ENCODE peak calls at places on chromosome 15, in nine cellular contexts. S, B, D, L, O, G, J, X and I are unnamed samples.

GRCh38 chr15:46636220-46636619 is 1001.4 kb downstream of the SQOR start:
- DNase-seq in G (no peak), B (no peak), L (no peak), X (no peak), D (no peak), O (no peak), S (no peak), J (no peak), I (peak)

GRCh38 chr15:50233192-50233736 is 32.3 kb downstream of the HDC start:
- DNase-seq in G (no peak), S (no peak), J (no peak), L (no peak), B (no peak), X (no peak), D (no peak), O (no peak), I (no peak)

GRCh38 chr15:38707802-38708671 is 143.4 kb upstream of the RASGRP1 start:
- DNase-seq in X (peak), B (no peak), D (peak), O (no peak), L (peak), S (no peak), J (peak), G (peak), I (peak)

GRCh38 chr15:27844018-27844666 is 255.0 kb downstream of the OCA2 start:
- DNase-seq in S (no peak), X (no peak), G (no peak), L (no peak), B (peak), O (no peak), J (no peak), D (no peak), I (no peak)

GRCh38 chr15:89002281-89002761 is 85.9 kb upstream of the ABHD2 start:
- DNase-seq in D (no peak), O (no peak), L (no peak), X (no peak), J (no peak), G (no peak), S (no peak), B (no peak), I (no peak)

GRCh38 chr15:76401285-76401684 is 64.7 kb downstream of the ISL2 start:
- DNase-seq in L (no peak), D (no peak), S (no peak), B (no peak), O (no peak), X (no peak), J (no peak), G (no peak), I (no peak)

GRCh38 chr15:63006032-63006878 is 36.3 kb upstream of the TPM1 start:
- DNase-seq in D (no peak), J (no peak), G (no peak), B (no peak), X (peak), L (peak), S (no peak), O (no peak), I (no peak)

GRCh38 chr15:101496198-101496986 is 6.9 kb upstream of the PCSK6 start:
- DNase-seq in B (no peak), D (no peak), X (peak), S (no peak), L (no peak), O (no peak), J (no peak), G (no peak), I (no peak)

GRCh38 chr15:71082803-71083202 is 32.5 kb upstream of the THSD4 start:
- DNase-seq in J (no peak), B (peak), D (no peak), O (no peak), X (no peak), S (no peak), L (no peak), G (no peak), I (no peak)

GRCh38 chr15:76936671-76937070 is 5.1 kb downstream of the RCN2 start:
- DNase-seq in X (no peak), L (peak), O (no peak), J (no peak), S (no peak), D (no peak), G (no peak), B (no peak), I (no peak)

GRCh38 chr15:98455899-98456298 is 192.4 kb upstream of the IGF1R start:
- DNase-seq in B (no peak), L (no peak), G (no peak), J (no peak), D (no peak), X (no peak), O (no peak), S (no peak), I (no peak)

GRCh38 chr15:45448516-45448915 is 70.2 kb upstream of the GATM start:
- DNase-seq in D (no peak), X (no peak), L (no peak), B (no peak), G (no peak), J (no peak), S (no peak), O (no peak), I (no peak)

GRCh38 chr15:98668566-98669308 is 20.4 kb downstream of the IGF1R start:
- DNase-seq in B (no peak), S (no peak), L (no peak), G (no peak), X (no peak), J (no peak), O (peak), D (no peak), I (no peak)

GRCh38 chr15:60799885-60800728 is 321.2 kb upstream of the ICE2 start:
- DNase-seq in L (no peak), X (no peak), B (no peak), S (no peak), O (no peak), G (no peak), J (no peak), D (no peak), I (no peak)

GRCh38 chr15:93030430-93031102 is 58.4 kb downstream of the RGMA start:
- DNase-seq in O (peak), B (peak), G (peak), J (peak), L (no peak), S (peak), X (peak), D (peak), I (peak)

GRCh38 chr15:82699726-82700125 is 9.9 kb downstream of the AP3B2 start:
- DNase-seq in D (no peak), O (no peak), B (no peak), J (peak), G (no peak), X (no peak), S (no peak), L (no peak), I (peak)

GRCh38 chr15:94683912-94684311 is 452.6 kb downstream of the MCTP2 start:
- DNase-seq in L (no peak), B (no peak), S (no peak), X (no peak), G (no peak), J (no peak), D (no peak), O (no peak), I (no peak)

GRCh38 chr15:46900992-46901391 is 816.3 kb upstream of the SEMA6D start:
- DNase-seq in X (no peak), J (no peak), B (no peak), O (no peak), L (no peak), D (no peak), S (no peak), G (no peak), I (no peak)

GRCh38 chr15:69359724-69360123 is 54.4 kb upstream of the KIF23 start:
- DNase-seq in S (no peak), D (no peak), J (no peak), L (no peak), G (no peak), X (no peak), O (no peak), B (no peak), I (no peak)

GRCh38 chr15:78709263-78709882 is 68.4 kb upstream of the CHRNB4 start:
- DNase-seq in D (peak), X (peak), J (peak), B (peak), S (peak), O (peak), G (peak), L (peak), I (peak)

GRCh38 chr15:101309436-101310162 is 14.6 kb upstream of the SNRPA1 start:
- DNase-seq in X (no peak), O (no peak), G (peak), J (no peak), D (no peak), B (no peak), S (no peak), L (no peak), I (no peak)

GRCh38 chr15:100999369-100999768 is 80.2 kb downstream of the LRRK1 start:
- DNase-seq in B (no peak), J (no peak), O (no peak), L (no peak), S (no peak), D (no peak), G (no peak), X (no peak), I (no peak)

GRCh38 chr15:23497710-23498111 is 50.7 kb upstream of the GOLGA6L2 start:
- DNase-seq in G (no peak), J (peak), X (no peak), S (no peak), L (no peak), D (no peak), B (no peak), O (no peak), I (peak)

GRCh38 chr15:90465140-90465929 is 64.4 kb upstream of the CRTC3 start:
- DNase-seq in D (no peak), X (no peak), S (no peak), L (no peak), B (no peak), J (no peak), G (no peak), O (no peak), I (no peak)

GRCh38 chr15:101242160-101242998 is 9.5 kb downstream of the CHSY1 start:
- DNase-seq in J (no peak), O (no peak), L (peak), B (no peak), G (no peak), X (peak), D (peak), S (no peak), I (no peak)

GRCh38 chr15:83567318-83567717 is 86.6 kb upstream of the ADAMTSL3 start:
- DNase-seq in G (no peak), D (no peak), X (no peak), J (no peak), O (no peak), L (no peak), B (no peak), S (no peak), I (no peak)

GRCh38 chr15:83570756-83571155 is 83.2 kb upstream of the ADAMTSL3 start:
- DNase-seq in D (no peak), S (no peak), B (no peak), L (no peak), O (no peak), J (no peak), X (no peak), G (no peak), I (no peak)

GRCh38 chr15:88769161-88769971 is 33.9 kb upstream of the ACAN start:
- DNase-seq in D (no peak), S (no peak), J (peak), G (no peak), B (no peak), O (no peak), X (no peak), L (no peak), I (peak)

GRCh38 chr15:75578948-75579908 is at the start of gene PTPN9:
- DNase-seq in X (peak), L (peak), G (peak), S (peak), O (peak), J (peak), D (peak), B (peak), I (peak)